ENCODE peak calls at places on chromosomes 11 and 22, in five cellular contexts. F, H, P, W and U are unnamed samples.

GRCh38 chr11:64253481-64253880 is 2.2 kb downstream of the PLCB3 start:
- DNase-seq in H (peak; percentile 32), P (no peak), W (no peak), F (no peak), U (no peak)

GRCh38 chr11:3658252-3658651 is 12.9 kb downstream of the CHRNA10 start:
- DNase-seq in W (no peak), H (no peak), F (no peak), P (no peak), U (no peak)

GRCh38 chr11:123000721-123001120 is 19.1 kb upstream of the BSX start:
- DNase-seq in P (no peak), W (no peak), F (no peak), H (no peak), U (no peak)

GRCh38 chr11:331332-332060 is 10.8 kb upstream of the IFITM3 start:
- DNase-seq in P (no peak), W (no peak), H (no peak), F (no peak), U (peak; percentile 27)

GRCh38 chr22:49349181-49349835 is 478.4 kb downstream of the BRD1 start:
- DNase-seq in H (no peak), W (no peak), P (no peak), F (no peak), U (peak; percentile 14)

GRCh38 chr11:18706330-18707243 is 8.0 kb downstream of the TMEM86A start:
- DNase-seq in P (no peak), H (peak; percentile 63), F (no peak), W (no peak), U (no peak)

GRCh38 chr11:10858505-10859360 is 880 bp upstream of the ZBED5 start:
- DNase-seq in F (no peak), H (no peak), W (peak; percentile 50), P (no peak), U (peak; percentile 70)

GRCh38 chr11:65501530-65502273 is 2.9 kb downstream of the MALAT1 start:
- DNase-seq in F (no peak), H (peak; percentile 61), W (no peak), P (no peak), U (no peak)